ENCODE peak calls at places on chromosomes 16 and 17, in five cellular contexts. One of them, this sample, is unnamed.

GRCh38 chr17:65103431-65103830 is 33.7 kb upstream of the RGS9 start:
- DNase-seq in H9: no peak
- DNase-seq in IMR-90: no peak
- DNase-seq in AG10803: no peak
- DNase-seq in fibroblast of pulmonary artery: no peak
- DNase-seq in this sample: no peak

GRCh38 chr16:35911899-35912298 is 2452.5 kb downstream of the TP53TG3F start:
- DNase-seq in IMR-90: no peak
- DNase-seq in AG10803: no peak
- DNase-seq in fibroblast of pulmonary artery: no peak
- DNase-seq in H9: no peak
- DNase-seq in this sample: no peak

GRCh38 chr17:4998027-4998665 is 396 bp downstream of the KIF1C start:
- DNase-seq in H9: peak
- DNase-seq in fibroblast of pulmonary artery: no peak
- DNase-seq in IMR-90: no peak
- DNase-seq in AG10803: peak
- DNase-seq in this sample: no peak

GRCh38 chr16:74264806-74265205 is 31.8 kb upstream of the PSMD7 start:
- DNase-seq in AG10803: no peak
- DNase-seq in IMR-90: no peak
- DNase-seq in fibroblast of pulmonary artery: no peak
- DNase-seq in H9: no peak
- DNase-seq in this sample: no peak

GRCh38 chr16:89944773-89945172 is 3.8 kb upstream of the DEF8 start:
- DNase-seq in AG10803: no peak
- DNase-seq in IMR-90: no peak
- DNase-seq in fibroblast of pulmonary artery: no peak
- DNase-seq in H9: no peak
- DNase-seq in this sample: no peak

GRCh38 chr16:57091200-57091989 is 988 bp upstream of the CPNE2 start:
- DNase-seq in IMR-90: peak
- DNase-seq in AG10803: no peak
- DNase-seq in H9: peak
- DNase-seq in fibroblast of pulmonary artery: peak
- DNase-seq in this sample: peak

GRCh38 chr17:39794249-39794970 is 56.7 kb downstream of the GRB7 start:
- DNase-seq in IMR-90: no peak
- DNase-seq in H9: no peak
- DNase-seq in fibroblast of pulmonary artery: no peak
- DNase-seq in AG10803: no peak
- DNase-seq in this sample: no peak

GRCh38 chr16:68490829-68491575 is 42.7 kb upstream of the SMPD3 start:
- DNase-seq in fibroblast of pulmonary artery: peak
- DNase-seq in H9: peak
- DNase-seq in AG10803: peak
- DNase-seq in IMR-90: peak
- DNase-seq in this sample: peak

GRCh38 chr17:48261297-48261880 is 153.8 kb downstream of the SNX11 start:
- DNase-seq in fibroblast of pulmonary artery: no peak
- DNase-seq in IMR-90: peak
- DNase-seq in H9: peak
- DNase-seq in AG10803: peak
- DNase-seq in this sample: peak

GRCh38 chr16:73848993-73849392 is 447.6 kb upstream of the PSMD7 start:
- DNase-seq in AG10803: no peak
- DNase-seq in IMR-90: no peak
- DNase-seq in H9: no peak
- DNase-seq in fibroblast of pulmonary artery: no peak
- DNase-seq in this sample: no peak

GRCh38 chr16:65312071-65312470 is 190.2 kb upstream of the CDH11 start:
- DNase-seq in AG10803: peak
- DNase-seq in fibroblast of pulmonary artery: peak
- DNase-seq in IMR-90: peak
- DNase-seq in H9: no peak
- DNase-seq in this sample: peak

GRCh38 chr17:61232871-61233270 is 166.8 kb upstream of the TBX2 start:
- DNase-seq in IMR-90: peak
- DNase-seq in H9: no peak
- DNase-seq in fibroblast of pulmonary artery: no peak
- DNase-seq in AG10803: no peak
- DNase-seq in this sample: no peak

GRCh38 chr17:835263-835662 is 53.1 kb downstream of the MRM3 start:
- DNase-seq in fibroblast of pulmonary artery: peak
- DNase-seq in IMR-90: peak
- DNase-seq in AG10803: peak
- DNase-seq in H9: peak
- DNase-seq in this sample: peak

GRCh38 chr16:30660424-30661251 is 2.4 kb downstream of the FBRS start:
- DNase-seq in fibroblast of pulmonary artery: no peak
- DNase-seq in IMR-90: peak
- DNase-seq in AG10803: no peak
- DNase-seq in H9: no peak
- DNase-seq in this sample: peak

GRCh38 chr17:7719661-7720060 is 2.1 kb downstream of the DNAH2 start:
- DNase-seq in H9: no peak
- DNase-seq in fibroblast of pulmonary artery: no peak
- DNase-seq in AG10803: no peak
- DNase-seq in IMR-90: no peak
- DNase-seq in this sample: no peak

GRCh38 chr16:16120382-16121184 is 102.7 kb downstream of the ABCC6 start:
- DNase-seq in IMR-90: peak
- DNase-seq in AG10803: no peak
- DNase-seq in fibroblast of pulmonary artery: peak
- DNase-seq in H9: no peak
- DNase-seq in this sample: no peak

GRCh38 chr17:34153988-34154387 is 101.1 kb upstream of the CCL2 start:
- DNase-seq in IMR-90: no peak
- DNase-seq in AG10803: no peak
- DNase-seq in H9: no peak
- DNase-seq in fibroblast of pulmonary artery: no peak
- DNase-seq in this sample: no peak

GRCh38 chr16:67183627-67184452 is at the start of gene MATCAP1:
- DNase-seq in AG10803: peak
- DNase-seq in fibroblast of pulmonary artery: peak
- DNase-seq in IMR-90: peak
- DNase-seq in H9: peak
- DNase-seq in this sample: peak
- TF ChIP-seq CTCF in AG10803: no peak
- TF ChIP-seq CTCF in fibroblast of pulmonary artery: no peak
- TF ChIP-seq CTCF in IMR-90: no peak
- TF ChIP-seq CTCF in H9: no peak
- TF ChIP-seq CTCF in this sample: no peak

DNA sequence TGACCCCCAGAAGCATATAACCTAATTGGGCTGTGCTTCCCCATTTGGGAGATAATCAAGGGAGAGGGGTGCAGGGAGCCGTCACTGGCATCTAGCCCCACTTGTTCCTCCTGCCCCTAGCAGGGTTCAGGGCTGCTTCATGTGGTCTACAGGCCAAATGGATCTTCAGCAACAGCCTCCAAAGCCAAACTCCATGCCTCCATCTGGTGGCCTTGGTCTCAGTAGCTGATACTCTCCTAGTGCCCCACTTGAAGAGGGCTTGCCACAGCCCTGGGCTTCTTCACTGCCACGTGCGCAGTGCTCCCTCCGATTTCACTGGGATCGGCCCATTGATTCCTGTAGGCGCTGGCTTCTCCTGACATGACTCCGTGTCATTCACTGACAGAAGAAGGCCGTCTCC is 24.6 kb downstream of the LYRM9 start:
- DNase-seq in AG10803: no peak
- DNase-seq in IMR-90: no peak
- DNase-seq in H9: no peak
- DNase-seq in fibroblast of pulmonary artery: no peak
- DNase-seq in this sample: no peak
- TF ChIP-seq CTCF in AG10803: no peak
- TF ChIP-seq CTCF in IMR-90: no peak
- TF ChIP-seq CTCF in H9: no peak
- TF ChIP-seq CTCF in fibroblast of pulmonary artery: no peak
- TF ChIP-seq CTCF in this sample: no peak

GRCh38 chr17:82897514-82898249 is 57.9 kb upstream of the ZNF750 start:
- DNase-seq in IMR-90: no peak
- DNase-seq in AG10803: no peak
- DNase-seq in fibroblast of pulmonary artery: no peak
- DNase-seq in H9: no peak
- DNase-seq in this sample: no peak
- TF ChIP-seq CTCF in IMR-90: no peak
- TF ChIP-seq CTCF in AG10803: no peak
- TF ChIP-seq CTCF in fibroblast of pulmonary artery: no peak
- TF ChIP-seq CTCF in H9: peak
- TF ChIP-seq CTCF in this sample: no peak

DNA sequence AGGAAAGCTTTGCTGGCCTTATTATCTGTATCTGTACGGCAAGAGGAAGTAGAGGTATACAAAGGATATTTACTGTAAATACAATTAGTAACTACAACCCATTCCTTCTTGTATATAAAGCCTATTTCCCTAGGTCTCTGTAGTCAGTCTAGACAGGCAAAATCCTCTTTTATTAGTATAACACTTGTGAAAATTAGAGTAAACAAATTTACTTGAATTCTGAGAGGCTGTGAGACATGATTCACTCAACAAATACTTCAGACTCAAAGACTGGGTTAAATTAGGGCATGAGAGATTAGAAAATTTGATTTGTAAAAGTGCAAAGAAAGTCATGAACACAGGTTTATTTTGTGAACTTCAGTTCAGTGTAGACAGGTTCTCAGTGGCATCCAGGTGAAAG is 30.9 kb upstream of the CDH8 start:
- DNase-seq in AG10803: no peak
- DNase-seq in IMR-90: no peak
- DNase-seq in H9: no peak
- DNase-seq in fibroblast of pulmonary artery: no peak
- DNase-seq in this sample: no peak
- TF ChIP-seq CTCF in AG10803: no peak
- TF ChIP-seq CTCF in IMR-90: no peak
- TF ChIP-seq CTCF in H9: no peak
- TF ChIP-seq CTCF in fibroblast of pulmonary artery: no peak
- TF ChIP-seq CTCF in this sample: no peak

GRCh38 chr16:1324286-1324826 is 9.1 kb upstream of the BAIAP3 start:
- DNase-seq in fibroblast of pulmonary artery: no peak
- DNase-seq in IMR-90: no peak
- DNase-seq in AG10803: no peak
- DNase-seq in H9: no peak
- DNase-seq in this sample: no peak

GRCh38 chr16:1326380-1326779 is 7.1 kb upstream of the BAIAP3 start:
- DNase-seq in H9: no peak
- DNase-seq in fibroblast of pulmonary artery: no peak
- DNase-seq in AG10803: no peak
- DNase-seq in IMR-90: no peak
- DNase-seq in this sample: no peak

GRCh38 chr16:1323296-1324239 is 9.9 kb upstream of the BAIAP3 start:
- DNase-seq in H9: no peak
- DNase-seq in IMR-90: no peak
- DNase-seq in AG10803: no peak
- DNase-seq in fibroblast of pulmonary artery: no peak
- DNase-seq in this sample: no peak

GRCh38 chr16:1325673-1326371 is 7.6 kb upstream of the BAIAP3 start:
- DNase-seq in H9: no peak
- DNase-seq in IMR-90: no peak
- DNase-seq in AG10803: no peak
- DNase-seq in fibroblast of pulmonary artery: no peak
- DNase-seq in this sample: no peak

GRCh38 chr16:1325261-1325660 is 8.2 kb upstream of the BAIAP3 start:
- DNase-seq in IMR-90: no peak
- DNase-seq in fibroblast of pulmonary artery: no peak
- DNase-seq in H9: no peak
- DNase-seq in AG10803: no peak
- DNase-seq in this sample: no peak
- TF ChIP-seq CTCF in IMR-90: no peak
- TF ChIP-seq CTCF in fibroblast of pulmonary artery: no peak
- TF ChIP-seq CTCF in H9: no peak
- TF ChIP-seq CTCF in AG10803: no peak
- TF ChIP-seq CTCF in this sample: no peak

GRCh38 chr16:15037745-15038144 is 18.1 kb downstream of the NTAN1 start:
- DNase-seq in fibroblast of pulmonary artery: no peak
- DNase-seq in AG10803: no peak
- DNase-seq in H9: no peak
- DNase-seq in IMR-90: no peak
- DNase-seq in this sample: no peak

GRCh38 chr16:15038689-15039088 is 17.2 kb downstream of the NTAN1 start:
- DNase-seq in fibroblast of pulmonary artery: no peak
- DNase-seq in IMR-90: no peak
- DNase-seq in AG10803: no peak
- DNase-seq in H9: no peak
- DNase-seq in this sample: no peak

GRCh38 chr16:15044286-15044685 is 11.6 kb downstream of the NTAN1 start:
- DNase-seq in IMR-90: no peak
- DNase-seq in AG10803: no peak
- DNase-seq in fibroblast of pulmonary artery: no peak
- DNase-seq in H9: no peak
- DNase-seq in this sample: no peak

GRCh38 chr16:15043344-15043743 is 12.5 kb downstream of the NTAN1 start:
- DNase-seq in fibroblast of pulmonary artery: no peak
- DNase-seq in AG10803: peak
- DNase-seq in IMR-90: peak
- DNase-seq in H9: no peak
- DNase-seq in this sample: peak

GRCh38 chr16:15041260-15042011 is 14.4 kb downstream of the NTAN1 start:
- DNase-seq in IMR-90: peak
- DNase-seq in H9: peak
- DNase-seq in fibroblast of pulmonary artery: peak
- DNase-seq in AG10803: peak
- DNase-seq in this sample: no peak
- TF ChIP-seq CTCF in IMR-90: peak
- TF ChIP-seq CTCF in H9: no peak
- TF ChIP-seq CTCF in fibroblast of pulmonary artery: peak
- TF ChIP-seq CTCF in AG10803: peak
- TF ChIP-seq CTCF in this sample: no peak

DNA sequence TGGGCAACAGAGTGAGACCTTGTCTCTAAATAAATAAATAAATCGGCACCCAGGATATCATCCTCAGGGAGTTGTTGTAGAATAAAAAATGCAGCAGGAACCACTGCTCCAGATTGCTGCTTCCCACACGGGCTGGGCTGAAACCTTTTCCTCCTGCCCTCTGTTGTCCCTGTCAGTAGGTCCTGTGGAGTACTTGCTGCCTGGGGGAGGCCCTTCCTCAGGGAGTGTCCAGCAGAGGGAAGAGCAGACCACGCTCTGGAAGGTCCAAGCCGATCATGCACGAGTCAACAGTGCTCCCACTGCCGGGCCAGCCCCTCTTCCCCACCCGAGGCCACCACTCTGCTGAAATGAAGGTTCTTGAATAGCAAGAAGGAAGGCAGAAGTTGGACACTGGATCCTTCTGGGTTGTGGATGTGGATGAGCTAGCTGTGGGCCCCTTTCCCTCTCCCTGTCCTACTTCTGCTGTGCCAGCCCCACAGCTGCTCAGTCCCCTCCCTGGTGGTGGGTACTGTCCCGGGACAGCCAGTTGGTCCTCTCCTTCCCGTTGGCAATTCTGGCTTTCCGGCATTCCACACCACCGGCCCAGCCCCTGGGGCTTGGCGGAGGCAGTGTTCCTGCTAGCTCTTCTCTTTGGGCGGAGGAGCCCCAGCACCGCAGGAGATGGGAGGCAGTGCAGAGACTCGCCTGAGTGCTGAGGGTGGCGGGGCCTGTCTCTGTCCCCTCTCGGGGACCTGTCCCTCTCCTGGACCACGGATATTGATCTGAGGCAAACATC is 10.8 kb downstream of the CDK5R1 start:
- DNase-seq in IMR-90: no peak
- DNase-seq in AG10803: no peak
- DNase-seq in fibroblast of pulmonary artery: no peak
- DNase-seq in H9: peak
- DNase-seq in this sample: peak
- TF ChIP-seq CTCF in IMR-90: no peak
- TF ChIP-seq CTCF in AG10803: peak
- TF ChIP-seq CTCF in fibroblast of pulmonary artery: no peak
- TF ChIP-seq CTCF in H9: peak
- TF ChIP-seq CTCF in this sample: peak

GRCh38 chr17:72643575-72644216 is 448.8 kb downstream of the SLC39A11 start:
- DNase-seq in H9: no peak
- DNase-seq in fibroblast of pulmonary artery: no peak
- DNase-seq in AG10803: no peak
- DNase-seq in IMR-90: no peak
- DNase-seq in this sample: no peak
- TF ChIP-seq CTCF in H9: no peak
- TF ChIP-seq CTCF in fibroblast of pulmonary artery: no peak
- TF ChIP-seq CTCF in AG10803: no peak
- TF ChIP-seq CTCF in IMR-90: no peak
- TF ChIP-seq CTCF in this sample: no peak

This sample was measured in epithelial cell of esophagus.